ENCODE peak calls at places on chromosomes 13 and 19, in seven cellular contexts. C is NCI-H748 treated with DMSO at 0.1 percent for 48 hours; R is B cell; V is stimulated activated CD4-positive, alpha-beta T cell treated with anti-CD3 and anti-CD28 coated beads, Interleukin-2, amount 100 ng/mL, for 48 hours; J is mammary epithelial cell; Q is stimulated activated CD8-positive, alpha-beta memory T cell treated with anti-CD3 and anti-CD28 coated beads, Interleukin-2, amount 100 ng/mL, for 48 hours; F is NCI-H2081 treated with DMSO at 0.1 percent for 48 hours. U is an unnamed sample.

GRCh38 chr19:5224480-5224879 is 116.1 kb downstream of the PTPRS start:
- DNase-seq in C (no peak), R (no peak), V (no peak), J (no peak), Q (no peak), F (no peak), U (no peak)

GRCh38 chr13:26011996-26012688 is 39.7 kb downstream of the SHISA2 start:
- DNase-seq in C (no peak), R (no peak), V (peak), J (no peak), Q (peak), F (no peak), U (no peak)

GRCh38 chr13:112928020-112928931 is 40.7 kb upstream of the MCF2L start:
- DNase-seq in C (no peak), R (no peak), V (no peak), J (no peak), Q (no peak), F (no peak), U (no peak)

GRCh38 chr13:38686635-38687245 is at the start of gene FREM2:
- DNase-seq in C (peak), R (no peak), V (no peak), J (peak), Q (no peak), F (no peak), U (no peak)

GRCh38 chr13:50722437-50723125 is 120.9 kb downstream of the DLEU7 start:
- DNase-seq in C (no peak), R (no peak), V (no peak), J (no peak), Q (no peak), F (no peak), U (no peak)

GRCh38 chr13:110393761-110394160 is 86.7 kb downstream of the COL4A2 start:
- DNase-seq in C (no peak), R (no peak), V (no peak), J (no peak), Q (no peak), F (no peak), U (no peak)

GRCh38 chr19:6352381-6353165 is 8.8 kb upstream of the CLPP start:
- DNase-seq in C (no peak), R (no peak), V (no peak), J (peak), Q (no peak), F (no peak), U (no peak)

GRCh38 chr19:5896365-5897076 is 7.1 kb downstream of the NDUFA11 start:
- DNase-seq in C (no peak), R (no peak), V (no peak), J (no peak), Q (no peak), F (no peak), U (no peak)

GRCh38 chr19:1068111-1069001 is 1.4 kb downstream of the ARHGAP45 start:
- DNase-seq in C (no peak), R (peak), V (no peak), J (no peak), Q (no peak), F (no peak), U (peak)

GRCh38 chr13:72737033-72737432 is 9.3 kb downstream of the BORA start:
- DNase-seq in C (no peak), R (no peak), V (no peak), J (no peak), Q (no peak), F (no peak), U (no peak)

GRCh38 chr13:70162141-70162540 is 53.9 kb upstream of the KLHL1 start:
- DNase-seq in C (no peak), R (no peak), V (no peak), J (no peak), Q (no peak), F (no peak), U (no peak)

GRCh38 chr19:38721977-38722773 is 22.1 kb downstream of the CAPN12 start:
- DNase-seq in C (no peak), R (no peak), V (no peak), J (no peak), Q (no peak), F (no peak), U (no peak)

GRCh38 chr13:34419025-34419424 is 523.0 kb upstream of the NBEA start:
- DNase-seq in C (peak), R (no peak), V (no peak), J (no peak), Q (no peak), F (peak), U (no peak)

GRCh38 chr19:17902701-17903100 is 30.1 kb upstream of the CCDC124 start:
- DNase-seq in C (no peak), R (no peak), V (no peak), J (peak), Q (no peak), F (no peak), U (no peak)

GRCh38 chr19:32599736-32600157 is 18.8 kb downstream of the PDCD5 start:
- DNase-seq in C (peak), R (peak), V (peak), J (peak), Q (no peak), F (no peak), U (peak)

GRCh38 chr13:50396001-50396400 is 380.8 kb downstream of the KCNRG start:
- DNase-seq in C (no peak), R (no peak), V (no peak), J (peak), Q (no peak), F (no peak), U (no peak)

U was measured in GM20000.